ENCODE peak calls at places on chromosome 4, in four cellular contexts. R, I, Q and K are unnamed samples.
A peak's percentile ranks its signal among the peaks of the same experiment; 100 is the strongest.

GRCh38 chr4:24659241-24659961 is 75.0 kb upstream of the DHX15 start:
- DNase-seq in R (no peak), I (no peak), Q (no peak), K (no peak)

GRCh38 chr4:136150046-136150445 is 1382.2 kb downstream of the PCDH18 start:
- DNase-seq in R (no peak), I (no peak), Q (no peak), K (no peak)

GRCh38 chr4:54539500-54540029 is 118.2 kb upstream of the KIT start:
- DNase-seq in R (peak; percentile 69), I (peak; percentile 83), Q (peak; percentile 86), K (peak; percentile 63)

GRCh38 chr4:153850525-153851280 is 61.8 kb upstream of the SFRP2 start:
- DNase-seq in R (no peak), I (no peak), Q (no peak), K (no peak)

GRCh38 chr4:110518889-110519490 is 43.0 kb downstream of the ENPEP start:
- DNase-seq in R (peak; percentile 43), I (peak; percentile 36), Q (peak; percentile 33), K (peak; percentile 24)

GRCh38 chr4:46270986-46271596 is 118.8 kb downstream of the GABRA2 start:
- DNase-seq in R (no peak), I (no peak), Q (no peak), K (peak; percentile 20)

GRCh38 chr4:107615809-107616208 is 104.2 kb downstream of the PAPSS1 start:
- DNase-seq in R (no peak), I (no peak), Q (no peak), K (no peak)

GRCh38 chr4:138972956-138973819 is 42.4 kb upstream of the NOCT start:
- DNase-seq in R (no peak), I (no peak), Q (peak; percentile 24), K (no peak)

GRCh38 chr4:181418491-181418890 is 824.7 kb upstream of the TENM3 start:
- DNase-seq in R (no peak), I (no peak), Q (peak; percentile 12), K (no peak)

GRCh38 chr4:67465032-67465762 is 80.1 kb downstream of the CENPC start:
- DNase-seq in R (no peak), I (no peak), Q (no peak), K (no peak)

GRCh38 chr4:128338634-128339355 is 51.2 kb upstream of the PGRMC2 start:
- DNase-seq in R (no peak), I (peak; percentile 96), Q (no peak), K (peak; percentile 94)